ENCODE peak calls at places on chromosomes 11 and 22, in eight cellular contexts. One of them, this sample, is unnamed.

GRCh38 chr11:37946155-37946766 is 1348.2 kb upstream of the RAG2 start:
- DNase-seq in fibroblast of lung: peak; percentile 59
- DNase-seq in keratinocyte: no peak
- DNase-seq in HFFc6: peak; percentile 19
- DNase-seq in A549: no peak
- DNase-seq in AG09319: no peak
- DNase-seq in uterus: no peak
- DNase-seq in bronchial epithelial cell: peak; percentile 47
- DNase-seq in this sample: peak; percentile 62

GRCh38 chr11:45662665-45663485 is 2.5 kb downstream of the CHST1 start:
- DNase-seq in keratinocyte: no peak
- DNase-seq in HFFc6: peak; percentile 92
- DNase-seq in AG09319: peak; percentile 53
- DNase-seq in A549: peak; percentile 63
- DNase-seq in fibroblast of lung: peak; percentile 88
- DNase-seq in uterus: no peak
- DNase-seq in bronchial epithelial cell: peak; percentile 13
- DNase-seq in this sample: no peak

GRCh38 chr11:45089251-45089650 is 57.2 kb upstream of the PRDM11 start:
- DNase-seq in fibroblast of lung: peak; percentile 99
- DNase-seq in uterus: peak; percentile 70
- DNase-seq in keratinocyte: no peak
- DNase-seq in A549: no peak
- DNase-seq in AG09319: peak; percentile 95
- DNase-seq in HFFc6: peak; percentile 90
- DNase-seq in bronchial epithelial cell: peak; percentile 67
- DNase-seq in this sample: no peak

GRCh38 chr22:32534252-32535215 is 59.9 kb downstream of the FBXO7 start:
- DNase-seq in bronchial epithelial cell: no peak
- DNase-seq in HFFc6: peak; percentile 21
- DNase-seq in keratinocyte: no peak
- DNase-seq in A549: no peak
- DNase-seq in uterus: peak; percentile 52
- DNase-seq in AG09319: no peak
- DNase-seq in fibroblast of lung: no peak
- DNase-seq in this sample: peak; percentile 55

GRCh38 chr11:94880216-94880615 is 93.1 kb downstream of the CWC15 start:
- DNase-seq in keratinocyte: peak; percentile 58
- DNase-seq in AG09319: no peak
- DNase-seq in A549: peak; percentile 69
- DNase-seq in uterus: no peak
- DNase-seq in HFFc6: peak; percentile 41
- DNase-seq in bronchial epithelial cell: peak; percentile 99
- DNase-seq in fibroblast of lung: no peak
- DNase-seq in this sample: no peak

GRCh38 chr11:122808494-122808893 is 29.8 kb upstream of the CRTAM start:
- DNase-seq in AG09319: no peak
- DNase-seq in uterus: no peak
- DNase-seq in bronchial epithelial cell: peak; percentile 46
- DNase-seq in HFFc6: peak; percentile 45
- DNase-seq in A549: no peak
- DNase-seq in fibroblast of lung: peak; percentile 56
- DNase-seq in keratinocyte: no peak
- DNase-seq in this sample: no peak

GRCh38 chr22:24563246-24563645 is 7.4 kb downstream of the SNRPD3 start:
- DNase-seq in keratinocyte: no peak
- DNase-seq in uterus: no peak
- DNase-seq in bronchial epithelial cell: no peak
- DNase-seq in A549: no peak
- DNase-seq in HFFc6: no peak
- DNase-seq in AG09319: no peak
- DNase-seq in fibroblast of lung: no peak
- DNase-seq in this sample: no peak

GRCh38 chr22:28203286-28203685 is 284.2 kb upstream of the PITPNB start:
- DNase-seq in A549: no peak
- DNase-seq in AG09319: no peak
- DNase-seq in keratinocyte: no peak
- DNase-seq in fibroblast of lung: no peak
- DNase-seq in uterus: no peak
- DNase-seq in bronchial epithelial cell: no peak
- DNase-seq in HFFc6: no peak
- DNase-seq in this sample: no peak

GRCh38 chr11:32215157-32215556 is 124.3 kb downstream of the RCN1 start:
- DNase-seq in HFFc6: no peak
- DNase-seq in bronchial epithelial cell: no peak
- DNase-seq in fibroblast of lung: no peak
- DNase-seq in A549: no peak
- DNase-seq in AG09319: no peak
- DNase-seq in keratinocyte: no peak
- DNase-seq in uterus: no peak
- DNase-seq in this sample: no peak

GRCh38 chr22:29151316-29151715 is 54.4 kb upstream of the EMID1 start:
- DNase-seq in fibroblast of lung: no peak
- DNase-seq in HFFc6: no peak
- DNase-seq in keratinocyte: no peak
- DNase-seq in A549: no peak
- DNase-seq in AG09319: no peak
- DNase-seq in bronchial epithelial cell: no peak
- DNase-seq in uterus: no peak
- DNase-seq in this sample: no peak

GRCh38 chr11:17476317-17477083 is at the start of gene ABCC8:
- DNase-seq in HFFc6: no peak
- DNase-seq in fibroblast of lung: no peak
- DNase-seq in A549: no peak
- DNase-seq in AG09319: no peak
- DNase-seq in keratinocyte: no peak
- DNase-seq in uterus: no peak
- DNase-seq in bronchial epithelial cell: no peak
- DNase-seq in this sample: peak; percentile 14

GRCh38 chr11:69939551-69940245 is 120.5 kb upstream of the FGF3 start:
- DNase-seq in uterus: peak; percentile 81
- DNase-seq in AG09319: no peak
- DNase-seq in keratinocyte: no peak
- DNase-seq in HFFc6: no peak
- DNase-seq in A549: no peak
- DNase-seq in bronchial epithelial cell: no peak
- DNase-seq in fibroblast of lung: peak; percentile 69
- DNase-seq in this sample: no peak

GRCh38 chr11:44774736-44775135 is 48.0 kb downstream of the TSPAN18 start:
- DNase-seq in keratinocyte: no peak
- DNase-seq in AG09319: no peak
- DNase-seq in A549: no peak
- DNase-seq in bronchial epithelial cell: no peak
- DNase-seq in fibroblast of lung: no peak
- DNase-seq in uterus: peak; percentile 9
- DNase-seq in HFFc6: no peak
- DNase-seq in this sample: no peak

DNA sequence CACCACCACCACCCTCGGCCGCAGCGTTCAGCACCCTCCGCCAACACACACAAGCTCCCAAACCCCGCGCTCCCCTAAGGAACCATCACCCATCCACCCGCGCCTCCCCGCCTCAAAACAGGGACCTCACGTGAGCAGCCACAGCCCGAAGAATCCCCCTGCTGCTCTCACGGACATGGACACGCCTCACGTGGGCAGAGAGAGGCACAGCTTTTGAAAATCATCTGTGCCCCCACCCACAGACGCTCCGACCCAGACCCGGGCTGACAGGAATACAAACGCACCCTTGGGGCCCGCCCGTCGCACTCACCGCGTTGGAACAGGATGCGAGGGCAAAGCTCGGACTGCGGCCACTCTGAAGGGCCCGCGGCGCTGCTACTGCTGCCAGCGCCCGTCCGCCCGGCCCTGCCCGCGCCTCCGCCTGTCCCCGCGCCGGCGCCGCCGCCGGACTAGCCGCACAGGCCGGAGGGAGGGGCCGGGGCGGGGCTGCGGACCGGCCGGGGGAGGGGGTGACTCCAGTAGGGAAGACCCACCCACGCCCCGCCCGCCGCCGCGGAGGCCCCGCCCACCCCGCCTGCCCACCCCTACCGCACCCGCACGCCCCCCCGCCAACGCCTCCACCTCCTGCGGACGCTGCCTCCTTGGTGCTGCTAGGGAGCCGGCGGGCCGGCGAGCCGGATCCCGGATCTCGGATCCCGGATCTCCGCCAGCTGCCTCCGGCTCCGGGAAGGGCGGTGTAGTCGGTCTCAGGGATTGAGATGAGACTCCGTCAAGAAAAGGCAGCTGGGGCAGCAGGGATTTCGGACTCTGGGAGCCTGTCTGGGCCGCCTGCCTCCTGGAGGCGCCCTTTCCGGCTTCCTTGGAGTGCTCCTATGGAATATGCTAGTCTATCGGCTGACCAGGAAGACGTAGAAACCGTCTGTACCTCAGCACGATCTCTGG is at the start of gene TRIM3:
- DNase-seq in keratinocyte: peak; percentile 30
- DNase-seq in uterus: peak; percentile 96
- DNase-seq in fibroblast of lung: peak; percentile 84
- DNase-seq in HFFc6: peak; percentile 78
- DNase-seq in A549: peak; percentile 90
- DNase-seq in bronchial epithelial cell: peak; percentile 71
- DNase-seq in AG09319: peak; percentile 78
- DNase-seq in this sample: peak; percentile 87
- TF ChIP-seq CTCF in keratinocyte: peak; percentile 31
- TF ChIP-seq CTCF in uterus: peak; percentile 18
- TF ChIP-seq CTCF in fibroblast of lung: peak; percentile 55
- TF ChIP-seq CTCF in HFFc6: peak; percentile 53
- TF ChIP-seq CTCF in A549: peak; percentile 45
- TF ChIP-seq CTCF in bronchial epithelial cell: peak; percentile 58
- TF ChIP-seq CTCF in AG09319: peak; percentile 59
- TF ChIP-seq CTCF in this sample: no peak

DNA sequence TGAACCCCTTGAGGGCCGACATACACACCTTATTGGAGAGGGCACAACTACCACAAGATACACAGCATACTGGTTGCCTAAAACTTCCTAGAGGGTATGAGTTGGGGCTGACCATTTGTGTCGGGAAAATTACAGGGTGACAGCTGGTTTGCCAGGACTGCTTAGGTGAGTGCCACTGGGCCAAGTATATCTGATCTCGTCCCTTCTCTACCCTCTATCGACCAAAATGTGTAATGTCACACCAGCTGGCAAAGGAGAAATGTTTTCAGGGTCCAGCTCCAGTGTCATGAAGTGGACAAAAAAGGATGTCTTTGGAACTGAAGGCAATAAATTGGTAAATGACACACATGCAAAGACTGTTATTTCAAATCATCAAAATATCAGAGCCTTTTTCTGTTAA is 126.1 kb downstream of the PGR start:
- DNase-seq in keratinocyte: no peak
- DNase-seq in bronchial epithelial cell: no peak
- DNase-seq in AG09319: no peak
- DNase-seq in uterus: no peak
- DNase-seq in A549: peak; percentile 1
- DNase-seq in fibroblast of lung: no peak
- DNase-seq in HFFc6: no peak
- DNase-seq in this sample: no peak
- TF ChIP-seq CTCF in keratinocyte: no peak
- TF ChIP-seq CTCF in bronchial epithelial cell: no peak
- TF ChIP-seq CTCF in AG09319: peak; percentile 2
- TF ChIP-seq CTCF in uterus: no peak
- TF ChIP-seq CTCF in A549: no peak
- TF ChIP-seq CTCF in fibroblast of lung: no peak
- TF ChIP-seq CTCF in HFFc6: peak; percentile 31
- TF ChIP-seq CTCF in this sample: peak; percentile 27

GRCh38 chr11:116787786-116788486 is at the start of gene ZPR1:
- DNase-seq in bronchial epithelial cell: peak; percentile 48
- DNase-seq in keratinocyte: no peak
- DNase-seq in fibroblast of lung: peak; percentile 63
- DNase-seq in HFFc6: peak; percentile 59
- DNase-seq in AG09319: peak; percentile 19
- DNase-seq in uterus: peak; percentile 77
- DNase-seq in A549: peak; percentile 82
- DNase-seq in this sample: peak; percentile 80
- TF ChIP-seq CTCF in bronchial epithelial cell: no peak
- TF ChIP-seq CTCF in keratinocyte: no peak
- TF ChIP-seq CTCF in fibroblast of lung: no peak
- TF ChIP-seq CTCF in HFFc6: peak; percentile 21
- TF ChIP-seq CTCF in AG09319: no peak
- TF ChIP-seq CTCF in uterus: no peak
- TF ChIP-seq CTCF in A549: no peak
- TF ChIP-seq CTCF in this sample: no peak

GRCh38 chr11:27599217-27599616 is 92.6 kb upstream of the LIN7C start:
- DNase-seq in fibroblast of lung: no peak
- DNase-seq in uterus: no peak
- DNase-seq in HFFc6: no peak
- DNase-seq in A549: no peak
- DNase-seq in keratinocyte: no peak
- DNase-seq in AG09319: no peak
- DNase-seq in bronchial epithelial cell: no peak
- DNase-seq in this sample: no peak
- TF ChIP-seq CTCF in fibroblast of lung: no peak
- TF ChIP-seq CTCF in uterus: no peak
- TF ChIP-seq CTCF in HFFc6: no peak
- TF ChIP-seq CTCF in A549: no peak
- TF ChIP-seq CTCF in keratinocyte: no peak
- TF ChIP-seq CTCF in AG09319: no peak
- TF ChIP-seq CTCF in bronchial epithelial cell: no peak
- TF ChIP-seq CTCF in this sample: no peak

DNA sequence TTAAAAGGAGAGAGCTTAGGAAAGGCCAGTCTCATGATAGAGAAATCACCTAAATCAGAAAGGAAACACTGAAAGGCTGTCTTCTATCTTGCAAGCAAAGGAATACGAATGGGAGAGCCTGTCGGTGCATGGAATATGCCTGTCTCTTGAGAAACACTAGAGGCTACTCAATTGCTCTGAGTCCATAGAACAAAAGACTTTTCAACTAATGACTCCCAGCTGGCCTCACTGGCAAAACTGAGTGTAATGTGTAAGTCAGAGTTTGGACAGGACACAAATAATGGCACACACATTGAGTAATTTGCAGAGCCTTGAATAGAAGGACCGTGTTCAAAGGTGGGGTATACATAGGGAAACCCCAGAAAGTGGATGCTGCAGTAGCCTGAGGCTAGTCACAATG is 171.0 kb upstream of the ARHGAP20 start:
- DNase-seq in A549: no peak
- DNase-seq in uterus: no peak
- DNase-seq in fibroblast of lung: peak; percentile 69
- DNase-seq in HFFc6: no peak
- DNase-seq in keratinocyte: no peak
- DNase-seq in bronchial epithelial cell: no peak
- DNase-seq in AG09319: peak; percentile 69
- DNase-seq in this sample: no peak
- TF ChIP-seq CTCF in A549: no peak
- TF ChIP-seq CTCF in uterus: no peak
- TF ChIP-seq CTCF in fibroblast of lung: peak; percentile 15
- TF ChIP-seq CTCF in HFFc6: no peak
- TF ChIP-seq CTCF in keratinocyte: no peak
- TF ChIP-seq CTCF in bronchial epithelial cell: no peak
- TF ChIP-seq CTCF in AG09319: peak; percentile 25
- TF ChIP-seq CTCF in this sample: no peak

DNA sequence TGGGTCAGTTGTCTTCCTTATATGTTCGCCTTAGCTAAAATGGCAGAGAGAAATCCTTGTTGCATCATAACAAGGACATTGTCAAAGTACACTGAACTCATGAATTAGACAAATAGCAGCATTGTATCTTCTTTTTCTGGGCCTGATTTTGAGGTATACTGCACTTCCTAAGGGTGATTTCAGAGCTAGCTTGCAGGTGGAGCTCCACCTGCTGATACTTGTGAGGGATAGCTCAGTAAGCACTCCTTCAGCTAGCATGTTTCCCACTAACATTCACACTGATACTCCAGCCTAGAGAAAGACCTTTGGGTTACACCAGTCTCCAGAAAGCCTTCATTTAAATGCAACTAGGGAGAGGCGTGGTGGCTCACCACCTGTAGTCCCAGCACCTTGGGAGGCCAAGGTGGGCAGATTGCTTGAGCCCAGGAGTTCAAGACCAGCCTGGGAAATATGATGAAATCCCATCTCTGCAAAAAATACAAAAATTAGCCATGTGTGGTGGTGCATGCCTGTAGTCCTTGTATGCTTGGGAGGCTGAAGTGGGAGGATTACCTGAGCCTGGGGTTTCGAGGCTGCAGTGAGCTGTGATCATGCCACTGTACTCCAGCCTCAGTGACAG is 29.8 kb downstream of the JAM3 start:
- DNase-seq in HFFc6: no peak
- DNase-seq in AG09319: no peak
- DNase-seq in keratinocyte: no peak
- DNase-seq in bronchial epithelial cell: peak; percentile 26
- DNase-seq in uterus: no peak
- DNase-seq in fibroblast of lung: no peak
- DNase-seq in A549: no peak
- DNase-seq in this sample: no peak
- TF ChIP-seq CTCF in HFFc6: peak; percentile 20
- TF ChIP-seq CTCF in AG09319: no peak
- TF ChIP-seq CTCF in keratinocyte: peak; percentile 32
- TF ChIP-seq CTCF in bronchial epithelial cell: peak; percentile 37
- TF ChIP-seq CTCF in uterus: no peak
- TF ChIP-seq CTCF in fibroblast of lung: no peak
- TF ChIP-seq CTCF in A549: no peak
- TF ChIP-seq CTCF in this sample: peak; percentile 31